ENCODE peak calls at places on chromosome 19, in six cellular contexts. D is neuronal stem cell, H is heart left ventricle, J is astrocyte of the hippocampus, A is breast epithelium, Q is lower leg skin. N is an unnamed sample.
A peak's percentile ranks its signal among the peaks of the same experiment; 100 is the strongest.

GRCh38 chr19:23309926-23310325 is 59.7 kb upstream of the ZNF724 start:
- DNase-seq in D (no peak), H (no peak), J (no peak), A (no peak), Q (no peak), N (no peak)

GRCh38 chr19:44890366-44891015 is 563 bp upstream of the TOMM40 start:
- DNase-seq in D (peak; percentile 100), H (peak; percentile 100), J (peak; percentile 100), A (peak; percentile 100), Q (peak; percentile 100), N (peak; percentile 99)

GRCh38 chr19:15180451-15181390 is 20.1 kb downstream of the NOTCH3 start:
- DNase-seq in D (no peak), H (no peak), J (no peak), A (no peak), Q (no peak), N (no peak)

GRCh38 chr19:49809155-49809986 is 3.7 kb downstream of the FUZ start:
- DNase-seq in D (no peak), H (peak; percentile 77), J (peak; percentile 56), A (peak; percentile 75), Q (peak; percentile 50), N (no peak)

GRCh38 chr19:2488942-2489731 is 13.2 kb downstream of the GADD45B start:
- DNase-seq in D (no peak), H (peak; percentile 74), J (peak; percentile 89), A (peak; percentile 73), Q (no peak), N (peak; percentile 52)

GRCh38 chr19:5968431-5969373 is 9.2 kb downstream of the RANBP3 start:
- DNase-seq in D (no peak), H (no peak), J (peak; percentile 26), A (no peak), Q (no peak), N (no peak)

GRCh38 chr19:15194938-15195337 is 5.9 kb downstream of the NOTCH3 start:
- DNase-seq in D (no peak), H (peak; percentile 76), J (no peak), A (no peak), Q (no peak), N (peak; percentile 28)

GRCh38 chr19:10230155-10230903 is 802 bp downstream of the S1PR2 start:
- DNase-seq in D (peak; percentile 64), H (peak; percentile 64), J (peak; percentile 72), A (no peak), Q (peak; percentile 40), N (peak; percentile 51)

GRCh38 chr19:44988896-44989563 is 12.2 kb upstream of the RELB start:
- DNase-seq in D (peak; percentile 21), H (peak; percentile 55), J (peak; percentile 77), A (no peak), Q (peak; percentile 33), N (peak; percentile 63)

GRCh38 chr19:17419154-17419490 is 725 bp upstream of the MVB12A start:
- DNase-seq in D (no peak), H (no peak), J (no peak), A (no peak), Q (no peak), N (no peak)

GRCh38 chr19:15495151-15495550 is 13.2 kb upstream of the CYP4F22 start:
- DNase-seq in D (no peak), H (no peak), J (no peak), A (no peak), Q (no peak), N (no peak)

GRCh38 chr19:5605362-5605761 is 17.2 kb downstream of the SAFB2 start:
- DNase-seq in D (no peak), H (no peak), J (no peak), A (no peak), Q (no peak), N (no peak)

GRCh38 chr19:31378404-31378803 is 29.2 kb upstream of the TSHZ3 start:
- DNase-seq in D (no peak), H (peak; percentile 66), J (peak; percentile 79), A (no peak), Q (no peak), N (peak; percentile 96)

N was measured in fibroblast of villous mesenchyme.